ENCODE peak calls at places on chromosomes 13 and 19, in six cellular contexts. One of them, this sample, is unnamed.

GRCh38 chr13:94063096-94063495 is 416.4 kb downstream of the DCT start:
- DNase-seq in body of pancreas: no peak
- DNase-seq in AG04450: peak
- DNase-seq in left lung: no peak
- DNase-seq in cardiac fibroblast: peak
- DNase-seq in CD8-positive, alpha-beta memory T cell: no peak
- DNase-seq in this sample: no peak

GRCh38 chr13:110503037-110503901 is 58.3 kb downstream of the RAB20 start:
- DNase-seq in body of pancreas: no peak
- DNase-seq in AG04450: no peak
- DNase-seq in left lung: no peak
- DNase-seq in cardiac fibroblast: peak
- DNase-seq in CD8-positive, alpha-beta memory T cell: no peak
- DNase-seq in this sample: no peak

GRCh38 chr13:75318138-75318833 is 163.7 kb downstream of the TBC1D4 start:
- DNase-seq in body of pancreas: no peak
- DNase-seq in AG04450: no peak
- DNase-seq in left lung: no peak
- DNase-seq in cardiac fibroblast: no peak
- DNase-seq in CD8-positive, alpha-beta memory T cell: no peak
- DNase-seq in this sample: no peak

GRCh38 chr19:37874784-37875183 is 31.6 kb downstream of the WDR87 start:
- DNase-seq in body of pancreas: no peak
- DNase-seq in AG04450: peak
- DNase-seq in left lung: no peak
- DNase-seq in cardiac fibroblast: no peak
- DNase-seq in CD8-positive, alpha-beta memory T cell: no peak
- DNase-seq in this sample: no peak

GRCh38 chr19:54967611-54968010 is 1.4 kb downstream of the NLRP2 start:
- DNase-seq in body of pancreas: no peak
- DNase-seq in AG04450: no peak
- DNase-seq in left lung: no peak
- DNase-seq in cardiac fibroblast: no peak
- DNase-seq in CD8-positive, alpha-beta memory T cell: no peak
- DNase-seq in this sample: no peak

GRCh38 chr19:49932731-49933131 is 3.4 kb upstream of the NUP62 start:
- DNase-seq in body of pancreas: no peak
- DNase-seq in AG04450: no peak
- DNase-seq in left lung: no peak
- DNase-seq in cardiac fibroblast: no peak
- DNase-seq in CD8-positive, alpha-beta memory T cell: no peak
- DNase-seq in this sample: peak

GRCh38 chr13:25192936-25193335 is 20.8 kb upstream of the AMER2 start:
- DNase-seq in body of pancreas: no peak
- DNase-seq in AG04450: no peak
- DNase-seq in left lung: no peak
- DNase-seq in cardiac fibroblast: no peak
- DNase-seq in CD8-positive, alpha-beta memory T cell: no peak
- DNase-seq in this sample: no peak

GRCh38 chr19:38912600-38913514 is 871 bp upstream of the CCER2 start:
- DNase-seq in body of pancreas: no peak
- DNase-seq in AG04450: no peak
- DNase-seq in left lung: no peak
- DNase-seq in cardiac fibroblast: no peak
- DNase-seq in CD8-positive, alpha-beta memory T cell: no peak
- DNase-seq in this sample: no peak

GRCh38 chr19:11138659-11139526 is 16.7 kb downstream of the SPC24 start:
- DNase-seq in body of pancreas: peak
- DNase-seq in AG04450: no peak
- DNase-seq in left lung: peak
- DNase-seq in cardiac fibroblast: peak
- DNase-seq in CD8-positive, alpha-beta memory T cell: no peak
- DNase-seq in this sample: no peak

GRCh38 chr13:98466634-98467236 is 110.2 kb downstream of the STK24 start:
- DNase-seq in body of pancreas: peak
- DNase-seq in AG04450: no peak
- DNase-seq in left lung: no peak
- DNase-seq in cardiac fibroblast: peak
- DNase-seq in CD8-positive, alpha-beta memory T cell: no peak
- DNase-seq in this sample: no peak

GRCh38 chr13:22789027-22789593 is 391.7 kb upstream of the SGCG start:
- DNase-seq in body of pancreas: no peak
- DNase-seq in AG04450: no peak
- DNase-seq in left lung: no peak
- DNase-seq in cardiac fibroblast: no peak
- DNase-seq in CD8-positive, alpha-beta memory T cell: no peak
- DNase-seq in this sample: no peak

DNA sequence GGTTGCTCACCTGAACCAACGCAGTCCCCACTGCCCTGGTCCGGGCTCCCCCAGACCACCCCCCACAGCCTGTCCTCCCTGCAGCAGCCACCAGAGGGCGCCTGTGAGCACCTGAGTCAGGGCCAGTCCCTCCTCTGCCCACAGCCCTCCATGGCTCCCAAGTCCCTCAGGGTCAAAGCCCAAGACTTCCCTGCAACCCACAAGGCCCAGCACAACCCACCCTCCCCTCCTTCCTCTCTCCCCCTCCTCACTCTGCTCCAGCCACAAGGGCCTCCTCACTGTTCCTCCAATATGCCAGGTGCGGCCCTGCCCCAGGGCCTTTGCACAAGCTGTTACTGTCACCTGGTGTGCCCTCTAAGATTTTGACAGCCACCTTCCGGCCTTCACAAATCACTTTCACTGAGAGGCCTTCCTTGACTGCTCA is 10.9 kb downstream of the GNA15 start:
- DNase-seq in body of pancreas: no peak
- DNase-seq in AG04450: no peak
- DNase-seq in left lung: no peak
- DNase-seq in cardiac fibroblast: no peak
- DNase-seq in CD8-positive, alpha-beta memory T cell: peak
- DNase-seq in this sample: peak
- H3K4me3 ChIP-seq in body of pancreas: no peak
- H3K4me3 ChIP-seq in AG04450: no peak
- H3K4me3 ChIP-seq in left lung: no peak
- H3K4me3 ChIP-seq in cardiac fibroblast: no peak
- H3K4me3 ChIP-seq in CD8-positive, alpha-beta memory T cell: no peak
- H3K4me3 ChIP-seq in this sample: no peak

GRCh38 chr13:113838711-113839201 is 25.1 kb downstream of the GAS6 start:
- DNase-seq in body of pancreas: no peak
- DNase-seq in AG04450: no peak
- DNase-seq in left lung: no peak
- DNase-seq in cardiac fibroblast: no peak
- DNase-seq in CD8-positive, alpha-beta memory T cell: no peak
- DNase-seq in this sample: no peak
- H3K4me3 ChIP-seq in body of pancreas: no peak
- H3K4me3 ChIP-seq in AG04450: peak
- H3K4me3 ChIP-seq in left lung: no peak
- H3K4me3 ChIP-seq in cardiac fibroblast: peak
- H3K4me3 ChIP-seq in CD8-positive, alpha-beta memory T cell: no peak
- H3K4me3 ChIP-seq in this sample: no peak

DNA sequence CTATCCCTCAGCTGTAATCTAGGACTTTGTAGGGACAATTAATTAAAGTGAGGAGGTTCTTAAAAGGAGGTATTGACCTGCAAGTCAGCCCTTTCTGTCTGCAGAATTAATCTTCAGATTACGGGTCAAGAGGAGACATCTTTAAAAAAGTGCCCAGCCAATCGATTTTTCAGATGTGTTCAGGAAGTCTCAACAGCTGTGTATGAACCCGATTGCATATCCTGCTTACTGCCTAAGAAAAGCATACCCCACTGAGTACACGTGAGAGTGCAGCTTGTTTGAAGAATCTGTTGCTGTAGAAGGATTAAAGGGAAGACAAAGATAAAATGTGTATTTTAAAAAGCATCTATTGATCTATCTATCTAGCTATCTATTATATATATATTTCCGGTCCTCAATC is 1194.5 kb downstream of the UQCRFS1 start:
- DNase-seq in body of pancreas: no peak
- DNase-seq in AG04450: no peak
- DNase-seq in left lung: no peak
- DNase-seq in cardiac fibroblast: no peak
- DNase-seq in CD8-positive, alpha-beta memory T cell: no peak
- DNase-seq in this sample: no peak
- H3K4me3 ChIP-seq in body of pancreas: no peak
- H3K4me3 ChIP-seq in AG04450: no peak
- H3K4me3 ChIP-seq in left lung: no peak
- H3K4me3 ChIP-seq in cardiac fibroblast: no peak
- H3K4me3 ChIP-seq in CD8-positive, alpha-beta memory T cell: no peak
- H3K4me3 ChIP-seq in this sample: no peak

GRCh38 chr13:21672811-21673591 is 2.1 kb downstream of the FGF9 start:
- DNase-seq in body of pancreas: peak
- DNase-seq in AG04450: no peak
- DNase-seq in left lung: no peak
- DNase-seq in cardiac fibroblast: no peak
- DNase-seq in CD8-positive, alpha-beta memory T cell: no peak
- DNase-seq in this sample: no peak
- H3K4me3 ChIP-seq in body of pancreas: no peak
- H3K4me3 ChIP-seq in AG04450: peak
- H3K4me3 ChIP-seq in left lung: peak
- H3K4me3 ChIP-seq in cardiac fibroblast: no peak
- H3K4me3 ChIP-seq in CD8-positive, alpha-beta memory T cell: peak
- H3K4me3 ChIP-seq in this sample: peak

DNA sequence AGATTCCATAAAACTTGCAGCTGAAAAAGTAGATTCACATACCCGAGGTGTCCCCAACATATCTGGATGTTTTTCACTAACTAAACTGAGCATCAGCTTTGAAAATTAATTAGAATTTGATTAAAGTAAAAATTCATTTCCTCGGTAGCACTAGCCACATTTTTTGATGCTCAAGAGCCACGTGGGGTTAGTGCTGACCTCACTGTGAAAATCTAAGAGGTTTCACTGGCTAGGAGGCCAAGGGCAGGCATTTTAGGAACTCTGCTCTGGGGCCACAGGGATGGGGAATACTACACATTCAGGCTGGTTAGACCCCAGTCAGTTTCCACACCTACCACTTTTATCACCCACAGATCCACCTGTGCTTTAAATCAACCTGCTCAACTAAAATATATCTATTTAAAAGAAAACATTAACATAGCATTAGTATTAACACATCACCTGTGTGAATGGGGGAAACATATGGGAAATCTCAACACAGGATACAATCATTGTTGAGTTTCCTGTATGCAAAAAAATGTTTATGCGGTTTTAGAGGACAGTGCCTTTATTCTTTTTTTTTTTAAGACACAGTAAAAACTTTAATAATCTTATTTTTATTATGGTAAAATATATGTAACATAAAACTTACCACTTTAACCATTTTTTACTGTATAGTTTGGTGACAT is 45.5 kb downstream of the BRD4 start:
- DNase-seq in body of pancreas: no peak
- DNase-seq in AG04450: no peak
- DNase-seq in left lung: no peak
- DNase-seq in cardiac fibroblast: no peak
- DNase-seq in CD8-positive, alpha-beta memory T cell: no peak
- DNase-seq in this sample: no peak
- H3K4me3 ChIP-seq in body of pancreas: no peak
- H3K4me3 ChIP-seq in AG04450: no peak
- H3K4me3 ChIP-seq in left lung: no peak
- H3K4me3 ChIP-seq in cardiac fibroblast: no peak
- H3K4me3 ChIP-seq in CD8-positive, alpha-beta memory T cell: no peak
- H3K4me3 ChIP-seq in this sample: no peak

DNA sequence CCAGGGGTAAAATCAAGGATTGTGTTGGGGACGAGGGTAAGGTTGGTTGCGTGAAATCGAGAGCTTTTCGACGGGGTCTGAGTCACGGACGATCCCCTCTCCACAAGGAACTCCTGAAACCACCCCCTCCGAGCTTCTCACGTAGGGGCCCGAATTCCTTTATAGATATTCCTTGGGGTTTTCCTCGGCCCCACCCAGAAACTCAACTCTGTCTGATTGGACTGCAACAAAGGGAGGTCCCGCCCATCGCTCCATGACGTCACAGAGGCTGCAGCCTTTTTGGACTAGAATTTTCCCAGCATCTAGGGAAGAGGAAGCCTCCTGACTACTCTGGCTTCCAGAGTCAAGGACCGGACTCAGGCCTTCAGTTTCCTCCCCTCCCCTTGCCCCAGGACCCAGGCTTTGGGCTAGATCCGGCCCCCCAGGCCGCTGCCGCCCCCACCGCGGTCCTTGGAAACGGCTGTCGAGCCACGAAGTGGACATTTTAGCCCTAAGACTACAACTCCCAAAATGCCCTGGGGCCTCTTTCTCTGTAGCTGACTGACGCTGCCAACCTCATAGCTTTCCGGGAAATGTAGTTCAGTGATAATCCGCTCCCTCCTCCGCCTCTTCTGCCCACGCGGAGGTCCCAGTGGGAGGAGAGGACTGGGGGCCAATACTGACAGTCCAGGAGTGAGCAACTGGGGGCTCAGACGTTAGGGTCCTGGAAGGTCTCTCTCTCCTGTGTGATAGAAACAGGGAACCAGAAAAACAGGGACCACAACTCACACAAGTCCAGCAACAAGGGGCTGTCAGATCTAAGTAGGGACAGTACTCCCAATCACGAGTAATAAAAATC is at the start of gene IZUMO1:
- DNase-seq in body of pancreas: peak
- DNase-seq in AG04450: peak
- DNase-seq in left lung: peak
- DNase-seq in cardiac fibroblast: peak
- DNase-seq in CD8-positive, alpha-beta memory T cell: peak
- DNase-seq in this sample: peak
- H3K4me3 ChIP-seq in body of pancreas: no peak
- H3K4me3 ChIP-seq in AG04450: peak
- H3K4me3 ChIP-seq in left lung: peak
- H3K4me3 ChIP-seq in cardiac fibroblast: peak
- H3K4me3 ChIP-seq in CD8-positive, alpha-beta memory T cell: peak
- H3K4me3 ChIP-seq in this sample: no peak

GRCh38 chr19:17248011-17248776 is 2.5 kb upstream of the NR2F6 start:
- DNase-seq in body of pancreas: peak
- DNase-seq in AG04450: no peak
- DNase-seq in left lung: no peak
- DNase-seq in cardiac fibroblast: no peak
- DNase-seq in CD8-positive, alpha-beta memory T cell: no peak
- DNase-seq in this sample: no peak
- H3K4me3 ChIP-seq in body of pancreas: no peak
- H3K4me3 ChIP-seq in AG04450: no peak
- H3K4me3 ChIP-seq in left lung: no peak
- H3K4me3 ChIP-seq in cardiac fibroblast: no peak
- H3K4me3 ChIP-seq in CD8-positive, alpha-beta memory T cell: no peak
- H3K4me3 ChIP-seq in this sample: no peak

GRCh38 chr19:33208904-33209843 is 15.0 kb downstream of the LRP3 start:
- DNase-seq in body of pancreas: no peak
- DNase-seq in AG04450: no peak
- DNase-seq in left lung: no peak
- DNase-seq in cardiac fibroblast: no peak
- DNase-seq in CD8-positive, alpha-beta memory T cell: no peak
- DNase-seq in this sample: no peak

GRCh38 chr19:33209844-33210230 is 15.7 kb downstream of the LRP3 start:
- DNase-seq in body of pancreas: no peak
- DNase-seq in AG04450: no peak
- DNase-seq in left lung: no peak
- DNase-seq in cardiac fibroblast: no peak
- DNase-seq in CD8-positive, alpha-beta memory T cell: no peak
- DNase-seq in this sample: no peak

GRCh38 chr19:33207903-33208302 is 13.8 kb downstream of the LRP3 start:
- DNase-seq in body of pancreas: no peak
- DNase-seq in AG04450: no peak
- DNase-seq in left lung: no peak
- DNase-seq in cardiac fibroblast: no peak
- DNase-seq in CD8-positive, alpha-beta memory T cell: no peak
- DNase-seq in this sample: no peak

GRCh38 chr19:33207040-33207620 is 13.0 kb downstream of the LRP3 start:
- DNase-seq in body of pancreas: no peak
- DNase-seq in AG04450: no peak
- DNase-seq in left lung: no peak
- DNase-seq in cardiac fibroblast: no peak
- DNase-seq in CD8-positive, alpha-beta memory T cell: no peak
- DNase-seq in this sample: no peak

GRCh38 chr19:33208371-33208770 is 14.2 kb downstream of the LRP3 start:
- DNase-seq in body of pancreas: no peak
- DNase-seq in AG04450: no peak
- DNase-seq in left lung: no peak
- DNase-seq in cardiac fibroblast: no peak
- DNase-seq in CD8-positive, alpha-beta memory T cell: no peak
- DNase-seq in this sample: no peak
- H3K4me3 ChIP-seq in body of pancreas: no peak
- H3K4me3 ChIP-seq in AG04450: no peak
- H3K4me3 ChIP-seq in left lung: no peak
- H3K4me3 ChIP-seq in cardiac fibroblast: no peak
- H3K4me3 ChIP-seq in CD8-positive, alpha-beta memory T cell: no peak
- H3K4me3 ChIP-seq in this sample: no peak